ENCODE peak calls at places on chromosomes 6 and 20, in eight cellular contexts. G is breast epithelium, M is ovary, E is HCT116, D is prostate gland, R is IMR-90, N is heart left ventricle, K is upper lobe of left lung. I is an unnamed sample.

GRCh38 chr20:42556575-42556974 is 633.1 kb downstream of the PTPRT start:
- DNase-seq in N (no peak), D (no peak), G (no peak), E (no peak), R (no peak), K (no peak), M (no peak), I (no peak)

GRCh38 chr6:43886717-43887339 is 116.8 kb downstream of the VEGFA start:
- DNase-seq in E (no peak), K (no peak), N (no peak), R (no peak), G (no peak), M (no peak), D (no peak), I (no peak)

GRCh38 chr6:24455061-24455460 is 34.3 kb downstream of the GPLD1 start:
- DNase-seq in M (no peak), N (no peak), R (no peak), G (no peak), D (no peak), K (no peak), E (no peak), I (no peak)

GRCh38 chr6:100307561-100307960 is 157.2 kb downstream of the SIM1 start:
- DNase-seq in E (no peak), K (no peak), R (no peak), D (no peak), M (no peak), G (no peak), N (no peak), I (no peak)

GRCh38 chr6:134520181-134521115 is 202.5 kb upstream of the SGK1 start:
- DNase-seq in G (no peak), M (no peak), K (no peak), E (no peak), N (no peak), R (peak; percentile 67), D (no peak), I (no peak)

GRCh38 chr6:28922004-28922840 is 1.6 kb downstream of the TRIM27 start:
- DNase-seq in K (no peak), E (peak; percentile 62), G (no peak), R (peak; percentile 57), M (no peak), D (no peak), N (no peak), I (peak; percentile 57)

GRCh38 chr6:11217360-11218076 is 14.9 kb downstream of the NEDD9 start:
- DNase-seq in N (no peak), G (no peak), K (no peak), D (peak; percentile 76), E (no peak), M (no peak), R (no peak), I (peak; percentile 51)

GRCh38 chr6:97594834-97595233 is 311.8 kb upstream of the MMS22L start:
- DNase-seq in D (no peak), G (no peak), M (no peak), K (no peak), E (no peak), N (no peak), R (peak; percentile 84), I (no peak)

GRCh38 chr20:49418156-49418555 is 64.3 kb downstream of the KCNB1 start:
- DNase-seq in E (no peak), G (no peak), M (no peak), R (no peak), N (no peak), K (no peak), D (no peak), I (no peak)

GRCh38 chr6:81145506-81145905 is 607.0 kb downstream of the TENT5A start:
- DNase-seq in N (no peak), E (no peak), G (no peak), D (no peak), K (no peak), M (no peak), R (no peak), I (no peak)

GRCh38 chr20:61934716-61935530 is 130.8 kb downstream of the TAF4 start:
- DNase-seq in E (no peak), M (peak; percentile 4), G (no peak), R (peak; percentile 46), N (no peak), K (no peak), D (no peak), I (no peak)

GRCh38 chr6:128124713-128125112 is 223.9 kb upstream of the THEMIS start:
- DNase-seq in M (no peak), D (no peak), K (no peak), G (no peak), N (no peak), E (no peak), R (peak; percentile 39), I (no peak)

GRCh38 chr6:61711849-61712248 is 574.2 kb downstream of the KHDRBS2 start:
- DNase-seq in D (no peak), G (no peak), M (no peak), N (no peak), K (no peak), R (no peak), E (no peak), I (no peak)

GRCh38 chr6:33790910-33791309 is 2.0 kb upstream of the LEMD2 start:
- DNase-seq in K (no peak), R (no peak), N (no peak), D (no peak), G (no peak), M (no peak), E (no peak), I (no peak)

GRCh38 chr6:165663736-165664552 is 903 bp upstream of the PDE10A start:
- DNase-seq in G (no peak), N (peak; percentile 50), R (no peak), K (peak; percentile 76), E (no peak), D (no peak), M (peak; percentile 28), I (no peak)

GRCh38 chr20:49435639-49436038 is 46.8 kb downstream of the KCNB1 start:
- DNase-seq in E (no peak), R (no peak), K (no peak), M (no peak), G (no peak), D (no peak), N (no peak), I (no peak)

DNA sequence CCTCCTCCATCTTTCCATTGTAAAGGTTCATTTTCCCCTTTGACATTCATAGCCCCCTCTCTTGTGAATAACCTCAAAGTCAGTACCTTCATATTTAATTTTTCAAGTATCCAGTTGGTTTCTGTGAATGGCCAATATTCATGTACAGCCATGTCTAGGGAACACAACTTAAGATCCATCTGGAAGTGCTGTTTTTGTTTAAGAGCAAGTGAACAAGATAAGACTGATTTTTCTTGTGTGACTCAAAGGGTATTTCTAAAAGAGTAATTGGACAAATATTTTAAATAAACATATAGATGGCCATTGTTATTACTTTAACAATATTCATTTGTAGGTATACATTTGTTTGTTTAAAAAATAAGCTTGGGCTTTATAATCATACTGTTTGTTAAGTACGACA is 92.9 kb downstream of the RTN4IP1 start:
- DNase-seq in E (no peak), R (peak; percentile 54), K (no peak), M (no peak), N (no peak), G (no peak), D (no peak), I (no peak)
- TF ChIP-seq POLR2A in E (no peak), R (no peak), K (no peak), M (no peak), N (no peak), G (no peak), D (no peak), I (no peak)

DNA sequence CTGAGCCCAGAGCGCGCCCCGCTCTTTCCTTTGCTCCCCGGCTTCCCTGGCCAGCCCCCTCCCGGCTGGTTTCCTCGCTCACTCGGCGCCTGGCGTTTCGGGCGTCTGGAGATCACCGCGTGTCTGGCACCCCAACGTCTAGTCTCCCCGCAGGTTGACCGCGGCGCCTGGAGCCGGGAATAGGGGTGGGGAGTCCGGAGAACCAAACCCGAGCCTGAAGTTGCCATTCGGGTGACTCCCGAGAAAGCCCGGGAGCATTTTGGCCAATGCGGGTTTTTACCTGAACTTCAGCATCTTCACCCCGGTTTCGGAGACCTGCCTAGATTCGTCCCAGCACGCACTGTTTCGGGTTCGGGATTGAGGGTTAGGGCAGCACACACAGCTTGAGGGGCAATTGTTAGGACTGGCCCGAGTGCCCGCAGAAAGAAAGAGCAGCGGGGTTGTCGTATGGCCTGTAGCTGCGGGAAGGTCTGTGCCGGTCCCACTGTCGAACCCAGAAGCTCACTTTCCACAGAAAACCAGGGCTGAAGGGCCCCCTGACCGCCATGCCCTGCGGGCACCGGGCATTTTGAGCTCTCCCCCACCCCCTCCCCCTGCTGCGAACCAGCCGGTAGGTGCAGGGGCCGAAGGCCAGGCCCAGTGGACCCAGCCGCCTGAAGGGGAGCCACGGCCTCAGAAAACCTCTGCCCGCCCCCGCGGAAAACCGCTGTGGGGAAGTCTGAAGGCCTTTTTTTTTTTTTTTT is 2.1 kb downstream of the FOXP4 start:
- DNase-seq in R (no peak), G (no peak), K (peak; percentile 81), D (no peak), N (no peak), M (no peak), E (no peak), I (peak; percentile 26)
- H3K27me3 ChIP-seq in R (peaks cover 6% of the 10 kb centered on the region), G (no peaks in the 10 kb centered on the region), K (peaks cover 5% of the 10 kb centered on the region), D (no peaks in the 10 kb centered on the region), N (no peaks in the 10 kb centered on the region), M (no peaks in the 10 kb centered on the region), E (no peaks in the 10 kb centered on the region), I (peaks cover 5% of the 10 kb centered on the region)

GRCh38 chr6:167688123-167688522 is 138.6 kb upstream of the AFDN start:
- DNase-seq in K (no peak), M (no peak), G (no peak), N (no peak), R (no peak), D (no peak), E (no peak), I (no peak)

GRCh38 chr6:167689278-167689677 is 137.4 kb upstream of the AFDN start:
- DNase-seq in E (no peak), G (no peak), M (no peak), K (no peak), R (no peak), D (no peak), N (no peak), I (no peak)

GRCh38 chr6:167686204-167686893 is 140.4 kb upstream of the AFDN start:
- DNase-seq in M (no peak), E (no peak), G (no peak), D (no peak), N (no peak), R (no peak), K (no peak), I (no peak)

GRCh38 chr6:167685654-167686053 is 141.1 kb upstream of the AFDN start:
- DNase-seq in K (no peak), D (no peak), E (no peak), N (no peak), R (no peak), G (no peak), M (no peak), I (no peak)

GRCh38 chr6:167687035-167687720 is 139.5 kb upstream of the AFDN start:
- DNase-seq in N (no peak), M (no peak), K (no peak), E (no peak), G (no peak), R (no peak), D (no peak), I (no peak)
- H3K9me3 ChIP-seq in N (no peaks in the 10 kb centered on the region), M (no peaks in the 10 kb centered on the region), K (no peaks in the 10 kb centered on the region), E (no peaks in the 10 kb centered on the region), G (no peaks in the 10 kb centered on the region), R (peaks cover 49% of the 10 kb centered on the region), D (no peaks in the 10 kb centered on the region), I (no peaks in the 10 kb centered on the region)

DNA sequence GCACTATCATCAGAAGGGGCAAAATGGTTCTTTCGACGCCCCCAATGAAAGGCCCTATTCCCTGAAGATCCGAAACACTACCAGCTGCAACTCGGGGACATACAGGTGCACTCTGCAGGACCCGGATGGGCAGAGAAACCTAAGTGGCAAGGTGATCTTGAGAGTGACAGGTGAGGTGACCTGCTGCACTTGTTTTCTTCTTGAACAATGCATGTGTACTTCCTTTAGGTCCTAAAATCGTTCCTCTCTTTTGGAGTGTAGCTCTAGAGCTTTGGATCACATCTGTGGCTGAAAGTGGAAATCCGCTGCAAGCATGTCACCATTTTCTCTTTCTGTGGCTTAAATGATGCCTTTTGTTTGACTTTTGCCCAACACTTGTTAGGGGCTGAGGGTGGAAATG is 14.0 kb downstream of the CD83 start:
- DNase-seq in E (no peak), K (no peak), D (no peak), M (no peak), R (no peak), N (no peak), G (no peak), I (no peak)
- TF ChIP-seq POLR2A in E (no peak), K (no peak), D (no peak), M (no peak), R (no peak), N (no peak), G (no peak), I (no peak)

I was measured in transverse colon.